ENCODE peak calls at places on chromosomes 16 and 17, in five cellular contexts. One of them, this sample, is unnamed.

GRCh38 chr16:52467753-52468152 is 79.2 kb downstream of the TOX3 start:
- DNase-seq in D341Med: no peak
- DNase-seq in Calu3: no peak
- DNase-seq in activated CD8-positive, alpha-beta T cell treated with anti-CD3 and anti-CD28 coated beads for 36 hours: no peak
- DNase-seq in iris pigment epithelial cell: no peak
- DNase-seq in this sample: no peak

GRCh38 chr16:53968454-53968853 is 264.5 kb downstream of the FTO start:
- DNase-seq in D341Med: no peak
- DNase-seq in Calu3: no peak
- DNase-seq in activated CD8-positive, alpha-beta T cell treated with anti-CD3 and anti-CD28 coated beads for 36 hours: no peak
- DNase-seq in iris pigment epithelial cell: no peak
- DNase-seq in this sample: no peak

GRCh38 chr17:35981908-35982330 is 622 bp upstream of the CCL16 start:
- DNase-seq in D341Med: peak; percentile 43
- DNase-seq in Calu3: peak; percentile 46
- DNase-seq in activated CD8-positive, alpha-beta T cell treated with anti-CD3 and anti-CD28 coated beads for 36 hours: peak; percentile 30
- DNase-seq in iris pigment epithelial cell: no peak
- DNase-seq in this sample: no peak

GRCh38 chr16:83779881-83780280 is 27.9 kb upstream of the HSBP1 start:
- DNase-seq in D341Med: no peak
- DNase-seq in Calu3: no peak
- DNase-seq in activated CD8-positive, alpha-beta T cell treated with anti-CD3 and anti-CD28 coated beads for 36 hours: no peak
- DNase-seq in iris pigment epithelial cell: peak; percentile 58
- DNase-seq in this sample: no peak

GRCh38 chr16:24834459-24835335 is 11.1 kb upstream of the SLC5A11 start:
- DNase-seq in D341Med: peak; percentile 72
- DNase-seq in Calu3: peak; percentile 67
- DNase-seq in activated CD8-positive, alpha-beta T cell treated with anti-CD3 and anti-CD28 coated beads for 36 hours: peak; percentile 19
- DNase-seq in iris pigment epithelial cell: peak; percentile 54
- DNase-seq in this sample: no peak

GRCh38 chr17:27363322-27363721 is 69.4 kb downstream of the WSB1 start:
- DNase-seq in D341Med: no peak
- DNase-seq in Calu3: no peak
- DNase-seq in activated CD8-positive, alpha-beta T cell treated with anti-CD3 and anti-CD28 coated beads for 36 hours: no peak
- DNase-seq in iris pigment epithelial cell: no peak
- DNase-seq in this sample: no peak

GRCh38 chr16:19094542-19095365 is 19.0 kb upstream of the ITPRIPL2 start:
- DNase-seq in D341Med: no peak
- DNase-seq in Calu3: peak; percentile 32
- DNase-seq in activated CD8-positive, alpha-beta T cell treated with anti-CD3 and anti-CD28 coated beads for 36 hours: peak; percentile 13
- DNase-seq in iris pigment epithelial cell: no peak
- DNase-seq in this sample: no peak

GRCh38 chr16:72427786-72428480 is 256.0 kb upstream of the PMFBP1 start:
- DNase-seq in D341Med: no peak
- DNase-seq in Calu3: no peak
- DNase-seq in activated CD8-positive, alpha-beta T cell treated with anti-CD3 and anti-CD28 coated beads for 36 hours: no peak
- DNase-seq in iris pigment epithelial cell: no peak
- DNase-seq in this sample: no peak

GRCh38 chr16:61435356-61435755 is 600.9 kb downstream of the CDH8 start:
- DNase-seq in D341Med: no peak
- DNase-seq in Calu3: no peak
- DNase-seq in activated CD8-positive, alpha-beta T cell treated with anti-CD3 and anti-CD28 coated beads for 36 hours: no peak
- DNase-seq in iris pigment epithelial cell: no peak
- DNase-seq in this sample: no peak

GRCh38 chr16:68013440-68013839 is 2.3 kb downstream of the DPEP2NB start:
- DNase-seq in D341Med: peak; percentile 17
- DNase-seq in Calu3: no peak
- DNase-seq in activated CD8-positive, alpha-beta T cell treated with anti-CD3 and anti-CD28 coated beads for 36 hours: no peak
- DNase-seq in iris pigment epithelial cell: no peak
- DNase-seq in this sample: no peak

GRCh38 chr17:27466376-27466747 is 10.1 kb downstream of the KSR1 start:
- DNase-seq in D341Med: no peak
- DNase-seq in Calu3: no peak
- DNase-seq in activated CD8-positive, alpha-beta T cell treated with anti-CD3 and anti-CD28 coated beads for 36 hours: no peak
- DNase-seq in iris pigment epithelial cell: no peak
- DNase-seq in this sample: no peak

GRCh38 chr16:27444015-27444414 is 42.0 kb downstream of the IL21R start:
- DNase-seq in D341Med: no peak
- DNase-seq in Calu3: no peak
- DNase-seq in activated CD8-positive, alpha-beta T cell treated with anti-CD3 and anti-CD28 coated beads for 36 hours: no peak
- DNase-seq in iris pigment epithelial cell: peak; percentile 64
- DNase-seq in this sample: no peak

GRCh38 chr17:55577011-55577586 is 65.8 kb upstream of the SMIM36 start:
- DNase-seq in D341Med: no peak
- DNase-seq in Calu3: peak; percentile 19
- DNase-seq in activated CD8-positive, alpha-beta T cell treated with anti-CD3 and anti-CD28 coated beads for 36 hours: peak; percentile 65
- DNase-seq in iris pigment epithelial cell: peak; percentile 96
- DNase-seq in this sample: peak; percentile 58

GRCh38 chr16:396199-396598 is 800 bp upstream of the NME4 start:
- DNase-seq in D341Med: no peak
- DNase-seq in Calu3: no peak
- DNase-seq in activated CD8-positive, alpha-beta T cell treated with anti-CD3 and anti-CD28 coated beads for 36 hours: no peak
- DNase-seq in iris pigment epithelial cell: no peak
- DNase-seq in this sample: no peak

GRCh38 chr16:20300312-20301097 is 26.8 kb downstream of the GP2 start:
- DNase-seq in D341Med: peak; percentile 75
- DNase-seq in Calu3: peak; percentile 63
- DNase-seq in activated CD8-positive, alpha-beta T cell treated with anti-CD3 and anti-CD28 coated beads for 36 hours: peak; percentile 60
- DNase-seq in iris pigment epithelial cell: peak; percentile 40
- DNase-seq in this sample: no peak

GRCh38 chr17:39664581-39665561 is at the start of gene TCAP:
- DNase-seq in D341Med: no peak
- DNase-seq in Calu3: peak; percentile 95
- DNase-seq in activated CD8-positive, alpha-beta T cell treated with anti-CD3 and anti-CD28 coated beads for 36 hours: no peak
- DNase-seq in iris pigment epithelial cell: no peak
- DNase-seq in this sample: no peak

GRCh38 chr16:66618588-66618987 is 14.1 kb downstream of the CMTM3 start:
- DNase-seq in D341Med: no peak
- DNase-seq in Calu3: no peak
- DNase-seq in activated CD8-positive, alpha-beta T cell treated with anti-CD3 and anti-CD28 coated beads for 36 hours: no peak
- DNase-seq in iris pigment epithelial cell: peak; percentile 99
- DNase-seq in this sample: no peak

GRCh38 chr17:45282683-45283644 is 21.1 kb upstream of the SPATA32 start:
- DNase-seq in D341Med: peak; percentile 73
- DNase-seq in Calu3: no peak
- DNase-seq in activated CD8-positive, alpha-beta T cell treated with anti-CD3 and anti-CD28 coated beads for 36 hours: peak; percentile 48
- DNase-seq in iris pigment epithelial cell: peak; percentile 85
- DNase-seq in this sample: no peak

GRCh38 chr17:63925615-63926014 is 6.5 kb downstream of the CD79B start:
- DNase-seq in D341Med: peak; percentile 34
- DNase-seq in Calu3: no peak
- DNase-seq in activated CD8-positive, alpha-beta T cell treated with anti-CD3 and anti-CD28 coated beads for 36 hours: no peak
- DNase-seq in iris pigment epithelial cell: no peak
- DNase-seq in this sample: no peak

GRCh38 chr16:4706871-4707270 is 13.5 kb downstream of the NUDT16L1 start:
- DNase-seq in D341Med: no peak
- DNase-seq in Calu3: no peak
- DNase-seq in activated CD8-positive, alpha-beta T cell treated with anti-CD3 and anti-CD28 coated beads for 36 hours: no peak
- DNase-seq in iris pigment epithelial cell: no peak
- DNase-seq in this sample: no peak

GRCh38 chr16:57192720-57193486 is 6.8 kb downstream of the RSPRY1 start:
- DNase-seq in D341Med: no peak
- DNase-seq in Calu3: no peak
- DNase-seq in activated CD8-positive, alpha-beta T cell treated with anti-CD3 and anti-CD28 coated beads for 36 hours: no peak
- DNase-seq in iris pigment epithelial cell: peak; percentile 84
- DNase-seq in this sample: no peak

GRCh38 chr16:80518436-80518835 is 22.4 kb upstream of the DYNLRB2 start:
- DNase-seq in D341Med: no peak
- DNase-seq in Calu3: no peak
- DNase-seq in activated CD8-positive, alpha-beta T cell treated with anti-CD3 and anti-CD28 coated beads for 36 hours: peak; percentile 56
- DNase-seq in iris pigment epithelial cell: no peak
- DNase-seq in this sample: peak; percentile 9